ENCODE peak calls at places on chromosomes 13 and 19, in nine cellular contexts. One of them, this sample, is unnamed.

GRCh38 chr19:45385392-45386221 is 15.2 kb upstream of the ERCC2 start:
- DNase-seq in effector memory CD4-positive, alpha-beta T cell: no peak
- DNase-seq in stomach: no peak
- DNase-seq in left ventricle myocardium inferior: no peak
- DNase-seq in fibroblast of pulmonary artery: no peak
- DNase-seq in bronchial epithelial cell: no peak
- DNase-seq in Peyer's patch: no peak
- DNase-seq in GM23248: peak
- DNase-seq in lower lobe of right lung: no peak
- DNase-seq in this sample: no peak

GRCh38 chr19:2235396-2236284 is 489 bp downstream of the PLEKHJ1 start:
- DNase-seq in effector memory CD4-positive, alpha-beta T cell: no peak
- DNase-seq in stomach: peak
- DNase-seq in left ventricle myocardium inferior: peak
- DNase-seq in fibroblast of pulmonary artery: no peak
- DNase-seq in bronchial epithelial cell: peak
- DNase-seq in Peyer's patch: no peak
- DNase-seq in GM23248: peak
- DNase-seq in lower lobe of right lung: peak
- DNase-seq in this sample: no peak

GRCh38 chr13:32267836-32268439 is 47.2 kb downstream of the ZAR1L start:
- DNase-seq in effector memory CD4-positive, alpha-beta T cell: peak
- DNase-seq in stomach: peak
- DNase-seq in left ventricle myocardium inferior: no peak
- DNase-seq in fibroblast of pulmonary artery: no peak
- DNase-seq in bronchial epithelial cell: peak
- DNase-seq in Peyer's patch: peak
- DNase-seq in GM23248: no peak
- DNase-seq in lower lobe of right lung: no peak
- DNase-seq in this sample: peak

GRCh38 chr13:43316997-43317396 is 293.6 kb downstream of the DNAJC15 start:
- DNase-seq in effector memory CD4-positive, alpha-beta T cell: no peak
- DNase-seq in stomach: no peak
- DNase-seq in left ventricle myocardium inferior: no peak
- DNase-seq in fibroblast of pulmonary artery: peak
- DNase-seq in bronchial epithelial cell: peak
- DNase-seq in Peyer's patch: no peak
- DNase-seq in GM23248: peak
- DNase-seq in lower lobe of right lung: no peak
- DNase-seq in this sample: peak

GRCh38 chr19:54168174-54168917 is 4.6 kb downstream of the TMC4 start:
- DNase-seq in effector memory CD4-positive, alpha-beta T cell: peak
- DNase-seq in stomach: peak
- DNase-seq in left ventricle myocardium inferior: peak
- DNase-seq in fibroblast of pulmonary artery: peak
- DNase-seq in bronchial epithelial cell: peak
- DNase-seq in Peyer's patch: peak
- DNase-seq in GM23248: peak
- DNase-seq in lower lobe of right lung: peak
- DNase-seq in this sample: peak

GRCh38 chr13:51332566-51333361 is 6.7 kb upstream of the SERPINE3 start:
- DNase-seq in effector memory CD4-positive, alpha-beta T cell: no peak
- DNase-seq in stomach: no peak
- DNase-seq in left ventricle myocardium inferior: no peak
- DNase-seq in fibroblast of pulmonary artery: no peak
- DNase-seq in bronchial epithelial cell: no peak
- DNase-seq in Peyer's patch: no peak
- DNase-seq in GM23248: no peak
- DNase-seq in lower lobe of right lung: no peak
- DNase-seq in this sample: no peak

GRCh38 chr19:41957838-41958366 is 1.2 kb downstream of the RABAC1 start:
- DNase-seq in effector memory CD4-positive, alpha-beta T cell: no peak
- DNase-seq in stomach: peak
- DNase-seq in left ventricle myocardium inferior: peak
- DNase-seq in fibroblast of pulmonary artery: peak
- DNase-seq in bronchial epithelial cell: peak
- DNase-seq in Peyer's patch: peak
- DNase-seq in GM23248: peak
- DNase-seq in lower lobe of right lung: peak
- DNase-seq in this sample: peak

GRCh38 chr13:112142401-112142930 is 75.5 kb downstream of the SOX1 start:
- DNase-seq in effector memory CD4-positive, alpha-beta T cell: no peak
- DNase-seq in stomach: peak
- DNase-seq in left ventricle myocardium inferior: no peak
- DNase-seq in fibroblast of pulmonary artery: no peak
- DNase-seq in bronchial epithelial cell: no peak
- DNase-seq in Peyer's patch: no peak
- DNase-seq in GM23248: no peak
- DNase-seq in lower lobe of right lung: no peak
- DNase-seq in this sample: no peak

GRCh38 chr13:47289578-47289977 is 392.7 kb upstream of the HTR2A start:
- DNase-seq in effector memory CD4-positive, alpha-beta T cell: no peak
- DNase-seq in stomach: no peak
- DNase-seq in left ventricle myocardium inferior: no peak
- DNase-seq in fibroblast of pulmonary artery: no peak
- DNase-seq in bronchial epithelial cell: peak
- DNase-seq in Peyer's patch: no peak
- DNase-seq in GM23248: no peak
- DNase-seq in lower lobe of right lung: no peak
- DNase-seq in this sample: peak

GRCh38 chr19:17985037-17985818 is 18.3 kb downstream of the KCNN1 start:
- DNase-seq in effector memory CD4-positive, alpha-beta T cell: no peak
- DNase-seq in stomach: no peak
- DNase-seq in left ventricle myocardium inferior: no peak
- DNase-seq in fibroblast of pulmonary artery: no peak
- DNase-seq in bronchial epithelial cell: no peak
- DNase-seq in Peyer's patch: no peak
- DNase-seq in GM23248: peak
- DNase-seq in lower lobe of right lung: no peak
- DNase-seq in this sample: no peak

GRCh38 chr19:14699641-14700040 is 9.8 kb downstream of the ZNF333 start:
- DNase-seq in effector memory CD4-positive, alpha-beta T cell: no peak
- DNase-seq in stomach: no peak
- DNase-seq in left ventricle myocardium inferior: no peak
- DNase-seq in fibroblast of pulmonary artery: peak
- DNase-seq in bronchial epithelial cell: no peak
- DNase-seq in Peyer's patch: no peak
- DNase-seq in GM23248: no peak
- DNase-seq in lower lobe of right lung: no peak
- DNase-seq in this sample: no peak

GRCh38 chr13:107864543-107865460 is 350.5 kb downstream of the LIG4 start:
- DNase-seq in effector memory CD4-positive, alpha-beta T cell: no peak
- DNase-seq in stomach: no peak
- DNase-seq in left ventricle myocardium inferior: no peak
- DNase-seq in fibroblast of pulmonary artery: peak
- DNase-seq in bronchial epithelial cell: peak
- DNase-seq in Peyer's patch: no peak
- DNase-seq in GM23248: peak
- DNase-seq in lower lobe of right lung: no peak
- DNase-seq in this sample: peak
- H3K4me3 ChIP-seq in effector memory CD4-positive, alpha-beta T cell: no peak
- H3K4me3 ChIP-seq in stomach: no peak
- H3K4me3 ChIP-seq in left ventricle myocardium inferior: no peak
- H3K4me3 ChIP-seq in fibroblast of pulmonary artery: peak
- H3K4me3 ChIP-seq in bronchial epithelial cell: no peak
- H3K4me3 ChIP-seq in Peyer's patch: no peak
- H3K4me3 ChIP-seq in GM23248: peak
- H3K4me3 ChIP-seq in lower lobe of right lung: peak
- H3K4me3 ChIP-seq in this sample: no peak

GRCh38 chr13:23847545-23847944 is 41.7 kb downstream of the MIPEP start:
- DNase-seq in effector memory CD4-positive, alpha-beta T cell: no peak
- DNase-seq in stomach: no peak
- DNase-seq in left ventricle myocardium inferior: no peak
- DNase-seq in fibroblast of pulmonary artery: no peak
- DNase-seq in bronchial epithelial cell: no peak
- DNase-seq in Peyer's patch: no peak
- DNase-seq in GM23248: no peak
- DNase-seq in lower lobe of right lung: no peak
- DNase-seq in this sample: no peak
- H3K4me3 ChIP-seq in effector memory CD4-positive, alpha-beta T cell: no peak
- H3K4me3 ChIP-seq in stomach: no peak
- H3K4me3 ChIP-seq in left ventricle myocardium inferior: no peak
- H3K4me3 ChIP-seq in fibroblast of pulmonary artery: no peak
- H3K4me3 ChIP-seq in bronchial epithelial cell: no peak
- H3K4me3 ChIP-seq in Peyer's patch: no peak
- H3K4me3 ChIP-seq in GM23248: no peak
- H3K4me3 ChIP-seq in lower lobe of right lung: no peak
- H3K4me3 ChIP-seq in this sample: no peak

GRCh38 chr19:16896913-16897571 is 8.2 kb downstream of the F2RL3 start:
- DNase-seq in effector memory CD4-positive, alpha-beta T cell: peak
- DNase-seq in stomach: peak
- DNase-seq in left ventricle myocardium inferior: peak
- DNase-seq in fibroblast of pulmonary artery: peak
- DNase-seq in bronchial epithelial cell: peak
- DNase-seq in Peyer's patch: peak
- DNase-seq in GM23248: peak
- DNase-seq in lower lobe of right lung: peak
- DNase-seq in this sample: peak

GRCh38 chr19:16894080-16894479 is 5.3 kb downstream of the F2RL3 start:
- DNase-seq in effector memory CD4-positive, alpha-beta T cell: no peak
- DNase-seq in stomach: no peak
- DNase-seq in left ventricle myocardium inferior: no peak
- DNase-seq in fibroblast of pulmonary artery: no peak
- DNase-seq in bronchial epithelial cell: no peak
- DNase-seq in Peyer's patch: peak
- DNase-seq in GM23248: no peak
- DNase-seq in lower lobe of right lung: no peak
- DNase-seq in this sample: no peak

GRCh38 chr19:16893686-16893990 is 4.8 kb downstream of the F2RL3 start:
- DNase-seq in effector memory CD4-positive, alpha-beta T cell: no peak
- DNase-seq in stomach: no peak
- DNase-seq in left ventricle myocardium inferior: no peak
- DNase-seq in fibroblast of pulmonary artery: no peak
- DNase-seq in bronchial epithelial cell: no peak
- DNase-seq in Peyer's patch: peak
- DNase-seq in GM23248: no peak
- DNase-seq in lower lobe of right lung: no peak
- DNase-seq in this sample: no peak

GRCh38 chr19:16896098-16896912 is 7.5 kb downstream of the F2RL3 start:
- DNase-seq in effector memory CD4-positive, alpha-beta T cell: no peak
- DNase-seq in stomach: no peak
- DNase-seq in left ventricle myocardium inferior: no peak
- DNase-seq in fibroblast of pulmonary artery: no peak
- DNase-seq in bronchial epithelial cell: no peak
- DNase-seq in Peyer's patch: no peak
- DNase-seq in GM23248: no peak
- DNase-seq in lower lobe of right lung: peak
- DNase-seq in this sample: no peak

DNA sequence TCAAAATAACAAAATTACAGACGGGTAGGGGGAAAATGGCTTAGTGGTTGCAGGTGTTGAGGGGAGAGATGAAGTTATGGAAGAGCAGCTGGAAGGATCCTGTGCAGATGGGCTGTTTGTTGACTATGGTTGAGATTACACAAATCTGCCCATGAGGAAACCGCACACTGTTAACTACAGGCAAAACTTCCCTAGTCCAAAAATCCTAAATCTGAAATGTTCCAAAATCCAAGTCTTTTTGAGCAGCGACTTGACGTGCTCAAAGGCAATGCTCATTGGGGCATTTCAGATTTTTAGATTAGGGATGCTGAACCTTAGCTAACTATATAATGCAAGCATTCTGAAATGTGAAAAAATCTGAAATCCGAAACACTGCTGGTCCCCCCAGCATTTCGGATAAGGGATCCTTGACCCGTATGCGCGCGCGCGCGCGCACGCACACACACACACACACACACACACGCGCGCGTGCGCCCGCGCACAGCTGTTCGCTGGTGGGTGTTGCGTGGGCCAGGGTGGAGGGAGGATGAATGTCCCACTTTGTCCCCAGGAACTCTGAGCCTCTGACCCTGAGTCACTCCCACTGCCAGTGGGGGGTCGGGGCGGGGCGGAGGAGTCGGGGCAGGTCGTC is 6.8 kb downstream of the F2RL3 start:
- DNase-seq in effector memory CD4-positive, alpha-beta T cell: no peak
- DNase-seq in stomach: no peak
- DNase-seq in left ventricle myocardium inferior: no peak
- DNase-seq in fibroblast of pulmonary artery: peak
- DNase-seq in bronchial epithelial cell: no peak
- DNase-seq in Peyer's patch: no peak
- DNase-seq in GM23248: no peak
- DNase-seq in lower lobe of right lung: no peak
- DNase-seq in this sample: no peak
- H3K4me3 ChIP-seq in effector memory CD4-positive, alpha-beta T cell: no peak
- H3K4me3 ChIP-seq in stomach: peak
- H3K4me3 ChIP-seq in left ventricle myocardium inferior: peak
- H3K4me3 ChIP-seq in fibroblast of pulmonary artery: peak
- H3K4me3 ChIP-seq in bronchial epithelial cell: peak
- H3K4me3 ChIP-seq in Peyer's patch: no peak
- H3K4me3 ChIP-seq in GM23248: no peak
- H3K4me3 ChIP-seq in lower lobe of right lung: peak
- H3K4me3 ChIP-seq in this sample: no peak

DNA sequence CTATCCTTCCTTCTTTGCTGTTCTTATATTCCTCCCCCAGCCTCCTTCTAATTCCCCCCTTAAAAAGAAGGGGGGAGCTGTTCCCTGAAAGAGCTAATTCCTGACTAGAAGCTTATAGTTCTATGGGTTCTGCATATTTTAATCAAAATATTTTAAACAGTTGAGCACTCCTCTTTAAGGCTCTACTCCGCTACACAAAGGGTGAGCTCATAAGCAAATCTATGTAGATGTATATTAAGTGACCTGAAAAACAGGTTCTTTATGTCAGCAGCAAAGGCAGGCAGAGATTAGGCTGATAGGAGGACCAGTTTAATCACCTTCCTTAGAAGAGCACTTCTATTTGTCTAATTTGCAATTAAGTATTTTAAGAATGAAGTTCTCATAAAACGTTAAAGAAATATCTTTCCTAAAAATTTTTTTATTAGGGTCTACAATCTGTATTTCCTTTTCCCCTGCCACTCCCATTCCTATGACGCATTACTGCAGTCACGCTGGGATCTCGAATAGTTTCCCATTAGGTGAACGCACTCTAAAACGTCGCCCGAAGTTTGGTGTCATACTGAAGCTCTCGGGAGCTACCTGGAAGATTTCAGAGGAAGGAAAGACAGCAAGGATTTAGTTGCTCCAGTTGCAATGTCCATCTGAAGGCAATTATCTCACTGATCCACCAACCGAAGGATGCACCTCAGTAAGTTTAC is 5.1 kb downstream of the EFNB2 start:
- DNase-seq in effector memory CD4-positive, alpha-beta T cell: no peak
- DNase-seq in stomach: no peak
- DNase-seq in left ventricle myocardium inferior: no peak
- DNase-seq in fibroblast of pulmonary artery: no peak
- DNase-seq in bronchial epithelial cell: peak
- DNase-seq in Peyer's patch: no peak
- DNase-seq in GM23248: no peak
- DNase-seq in lower lobe of right lung: no peak
- DNase-seq in this sample: peak
- H3K4me3 ChIP-seq in effector memory CD4-positive, alpha-beta T cell: no peak
- H3K4me3 ChIP-seq in stomach: peak
- H3K4me3 ChIP-seq in left ventricle myocardium inferior: peak
- H3K4me3 ChIP-seq in fibroblast of pulmonary artery: no peak
- H3K4me3 ChIP-seq in bronchial epithelial cell: peak
- H3K4me3 ChIP-seq in Peyer's patch: no peak
- H3K4me3 ChIP-seq in GM23248: no peak
- H3K4me3 ChIP-seq in lower lobe of right lung: peak
- H3K4me3 ChIP-seq in this sample: peak